ENCODE peak calls at places on chromosomes 3 and 15, in seven cellular contexts. Q is A673, F is cardiac fibroblast, V is dorsolateral prefrontal cortex, I is GM12865, H is PC-3, M is IMR-90. Y is an unnamed sample.

GRCh38 chr3:87798567-87798947 is 260.2 kb downstream of the CGGBP1 start:
- DNase-seq in V (no peak), H (peak), F (no peak), M (no peak), I (no peak), Q (peak), Y (no peak)

GRCh38 chr3:121064121-121064520 is 156.1 kb downstream of the STXBP5L start:
- DNase-seq in F (no peak), Q (no peak), V (no peak), I (peak), H (peak), M (no peak), Y (no peak)

GRCh38 chr15:60679256-60679655 is 200.3 kb upstream of the ICE2 start:
- DNase-seq in F (no peak), V (no peak), I (no peak), H (no peak), Q (no peak), M (peak), Y (no peak)

GRCh38 chr15:88174571-88174970 is 82.0 kb downstream of the NTRK3 start:
- DNase-seq in F (no peak), M (no peak), I (no peak), H (no peak), V (no peak), Q (no peak), Y (no peak)

GRCh38 chr3:170918715-170919114 is 10.3 kb upstream of the EIF5A2 start:
- DNase-seq in H (no peak), M (no peak), F (no peak), I (no peak), V (no peak), Q (no peak), Y (no peak)

GRCh38 chr3:125115640-125116039 is 59.8 kb upstream of the HEG1 start:
- DNase-seq in F (peak), I (no peak), M (peak), V (no peak), Q (no peak), H (no peak), Y (no peak)

GRCh38 chr3:45583021-45583851 is 11.3 kb upstream of the LIMD1 start:
- DNase-seq in V (peak), Q (no peak), M (no peak), H (no peak), F (peak), I (no peak), Y (no peak)

GRCh38 chr15:79091204-79091867 is 756 bp upstream of the RASGRF1 start:
- DNase-seq in Q (peak), V (peak), H (no peak), F (peak), I (peak), M (peak), Y (no peak)

GRCh38 chr15:98914626-98915025 is 93.0 kb downstream of the PGPEP1L start:
- DNase-seq in H (peak), V (no peak), M (peak), I (no peak), F (peak), Q (no peak), Y (no peak)

GRCh38 chr3:49462222-49462621 is 7.8 kb upstream of the DAG1 start:
- DNase-seq in H (peak), I (no peak), F (no peak), M (peak), Q (no peak), V (no peak), Y (no peak)

GRCh38 chr3:155585384-155585783 is 159.5 kb downstream of the PLCH1 start:
- DNase-seq in M (no peak), Q (no peak), V (no peak), H (peak), F (no peak), I (no peak), Y (no peak)

GRCh38 chr3:138941259-138941885 is 5.6 kb downstream of the FOXL2 start:
- DNase-seq in H (peak), V (no peak), Q (peak), I (peak), F (peak), M (peak), Y (peak)

GRCh38 chr15:44550256-44550655 is 13.3 kb downstream of the EIF3J start:
- DNase-seq in Q (peak), V (no peak), M (peak), F (peak), H (peak), I (no peak), Y (peak)

GRCh38 chr3:50340404-50341329 is at the start of gene RASSF1:
- DNase-seq in I (peak), H (no peak), F (peak), V (no peak), Q (no peak), M (no peak), Y (no peak)

GRCh38 chr3:195908439-195909293 is at the start of gene TNK2:
- DNase-seq in Q (no peak), F (no peak), M (no peak), H (peak), V (no peak), I (peak), Y (no peak)

GRCh38 chr15:38846351-38846750 is 281.7 kb upstream of the RASGRP1 start:
- DNase-seq in V (no peak), Q (no peak), H (no peak), I (no peak), F (no peak), M (peak), Y (no peak)

GRCh38 chr3:155744091-155744625 is 713 bp downstream of the PLCH1 start:
- DNase-seq in H (peak), Q (peak), F (peak), V (peak), M (peak), I (peak), Y (no peak)

GRCh38 chr3:143608966-143609365 is 239.3 kb downstream of the SLC9A9 start:
- DNase-seq in F (peak), Q (no peak), V (no peak), H (no peak), I (no peak), M (peak), Y (no peak)

GRCh38 chr15:38843736-38844590 is 279.3 kb upstream of the RASGRP1 start:
- DNase-seq in I (peak), Q (no peak), F (peak), M (peak), H (no peak), V (no peak), Y (no peak)

GRCh38 chr3:114121996-114122709 is 56.7 kb downstream of the DRD3 start:
- DNase-seq in M (peak), V (no peak), I (no peak), Q (no peak), F (peak), H (peak), Y (no peak)

GRCh38 chr3:77320514-77320913 is 280.6 kb downstream of the ROBO2 start:
- DNase-seq in F (peak), Q (peak), V (no peak), M (peak), I (peak), H (peak), Y (peak)

GRCh38 chr15:62164500-62165028 is 521 bp downstream of the C2CD4B start:
- DNase-seq in V (no peak), Q (peak), F (peak), H (no peak), I (peak), M (no peak), Y (no peak)

GRCh38 chr15:98778263-98778959 is 130.1 kb downstream of the IGF1R start:
- DNase-seq in M (no peak), H (no peak), F (no peak), I (no peak), V (no peak), Q (no peak), Y (no peak)

GRCh38 chr15:65421360-65422215 is 1.2 kb downstream of the IGDCC4 start:
- DNase-seq in V (no peak), M (peak), F (peak), Q (peak), H (peak), I (peak), Y (no peak)

GRCh38 chr3:33636125-33636855 is 81.8 kb downstream of the CLASP2 start:
- DNase-seq in M (peak), V (no peak), I (peak), Q (peak), H (peak), F (peak), Y (no peak)

GRCh38 chr3:90015688-90016356 is 908.4 kb downstream of the EPHA3 start:
- DNase-seq in V (no peak), F (peak), M (peak), Q (peak), H (peak), I (no peak), Y (no peak)

GRCh38 chr3:194092770-194093336 is 43.1 kb upstream of the HES1 start:
- DNase-seq in F (no peak), H (no peak), M (no peak), V (no peak), I (no peak), Q (no peak), Y (no peak)

GRCh38 chr15:62253294-62253693 is 88.2 kb upstream of the C2CD4B start:
- DNase-seq in M (no peak), V (no peak), I (no peak), Q (no peak), F (peak), H (no peak), Y (no peak)

DNA sequence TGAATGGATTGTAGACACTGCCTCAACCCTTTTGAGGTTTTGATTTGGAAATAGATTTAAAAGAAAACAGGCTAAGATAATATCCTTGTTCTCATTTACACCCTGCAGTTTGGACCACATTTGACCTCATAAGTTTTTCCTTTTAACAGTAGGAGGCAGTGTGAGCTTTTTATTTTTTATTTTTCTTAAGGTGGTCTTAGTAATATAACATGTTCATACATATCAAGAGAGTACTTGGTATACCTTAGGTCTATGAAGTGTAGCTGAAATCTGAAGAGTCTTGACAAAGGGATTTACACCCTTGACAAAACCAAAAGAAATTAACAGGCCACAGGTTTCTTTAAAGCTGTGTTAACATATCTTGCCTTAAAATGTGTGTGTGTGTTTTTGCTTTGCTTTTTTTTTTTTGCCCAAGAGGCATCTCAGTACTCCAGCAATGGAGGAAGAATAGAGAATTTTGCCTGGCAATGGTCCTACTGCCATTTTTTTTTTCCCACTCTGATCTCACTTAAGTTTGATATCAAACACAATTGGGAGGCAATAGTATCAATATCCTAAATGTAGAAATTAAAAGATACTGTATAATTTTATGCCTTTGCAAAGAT is 3.3 kb downstream of the RAP2B start:
- DNase-seq in I (peak), F (peak), Q (peak), V (no peak), M (peak), H (peak), Y (no peak)
- TF ChIP-seq CTCF in I (peak), F (peak), Q (peak), V (no peak), M (peak), H (peak), Y (no peak)

GRCh38 chr15:40238927-40239591 is at the start of gene PAK6:
- DNase-seq in I (peak), Q (peak), F (peak), H (peak), M (peak), V (no peak), Y (no peak)

GRCh38 chr15:40239671-40240618 is 1.1 kb downstream of the PAK6 start:
- DNase-seq in M (no peak), V (no peak), Q (no peak), I (no peak), F (no peak), H (peak), Y (no peak)

GRCh38 chr15:40241305-40242215 is 2.7 kb downstream of the PAK6 start:
- DNase-seq in H (no peak), V (no peak), I (no peak), F (no peak), M (no peak), Q (no peak), Y (no peak)

GRCh38 chr15:40240619-40241304 is 1.9 kb downstream of the PAK6 start:
- DNase-seq in V (no peak), H (peak), F (no peak), I (no peak), Q (no peak), M (no peak), Y (no peak)

GRCh38 chr15:40238481-40238926 is 359 bp upstream of the PAK6 start:
- DNase-seq in M (no peak), Q (no peak), V (no peak), H (no peak), I (no peak), F (no peak), Y (no peak)
- H3K4me3 ChIP-seq in M (no peak), Q (peak), V (peak), H (peak), I (no peak), F (no peak), Y (no peak)

GRCh38 chr3:79846148-79846933 is 78.5 kb upstream of the ROBO1 start:
- DNase-seq in H (no peak), I (peak), Q (peak), V (no peak), F (no peak), M (no peak), Y (no peak)
- TF ChIP-seq CTCF in H (peak), I (peak), Q (peak), V (peak), F (no peak), M (peak), Y (peak)

GRCh38 chr3:185656321-185656840 is 70.3 kb downstream of the SENP2 start:
- DNase-seq in Q (no peak), F (peak), V (no peak), M (peak), H (peak), I (no peak), Y (no peak)

GRCh38 chr3:185657211-185657610 is 71.1 kb downstream of the SENP2 start:
- DNase-seq in I (no peak), H (no peak), V (no peak), M (no peak), Q (no peak), F (no peak), Y (no peak)

GRCh38 chr3:185654758-185655145 is 68.7 kb downstream of the SENP2 start:
- DNase-seq in M (no peak), I (no peak), H (no peak), F (no peak), Q (no peak), V (no peak), Y (no peak)

GRCh38 chr3:185653949-185654757 is 68.1 kb downstream of the SENP2 start:
- DNase-seq in V (no peak), M (no peak), F (no peak), H (no peak), Q (no peak), I (no peak), Y (no peak)

DNA sequence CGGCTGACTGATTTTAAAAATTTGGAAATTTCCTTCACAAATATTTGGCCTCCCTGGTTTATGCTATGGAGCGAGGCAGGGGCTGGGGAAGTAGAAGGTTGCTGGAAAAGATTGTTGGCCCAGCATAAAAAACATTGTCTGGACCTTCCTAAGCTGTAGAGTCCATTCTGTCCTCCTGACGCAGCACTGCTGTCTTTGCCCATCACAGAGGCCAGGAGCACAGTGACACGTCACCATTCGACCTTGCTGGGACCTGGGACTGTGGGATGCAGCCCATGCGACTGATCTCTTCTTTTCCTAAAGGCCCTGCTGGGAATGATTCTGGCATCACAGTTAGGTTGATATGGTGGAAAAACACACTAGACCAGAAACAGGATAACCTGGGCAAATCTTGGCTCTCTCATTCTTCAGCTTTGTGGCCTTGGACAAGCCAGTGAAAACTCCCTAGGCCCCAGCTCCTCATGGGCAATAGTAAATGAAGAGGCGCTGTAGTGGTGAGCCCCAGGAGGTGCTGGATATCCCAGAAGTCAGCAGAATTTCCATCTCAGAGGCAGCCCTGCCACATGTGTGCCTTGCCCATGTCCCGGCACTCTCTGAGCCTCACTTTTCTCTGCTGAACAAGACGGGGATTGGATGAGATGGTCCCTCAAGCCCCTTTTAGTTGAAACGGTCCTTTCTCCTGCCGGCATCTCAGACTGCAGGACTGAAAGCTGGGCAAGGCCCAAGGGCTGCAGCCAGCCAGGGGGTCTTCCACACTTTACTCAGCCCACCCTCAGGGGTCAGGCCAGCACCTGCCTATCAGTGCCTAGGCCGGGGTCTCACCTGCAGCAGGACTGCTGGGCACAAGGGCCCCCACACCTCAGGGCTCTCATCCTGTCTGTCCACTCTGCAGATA is 69.6 kb downstream of the SENP2 start:
- DNase-seq in I (no peak), F (no peak), V (no peak), H (no peak), M (no peak), Q (no peak), Y (no peak)
- H3K4me3 ChIP-seq in I (no peak), F (no peak), V (no peak), H (no peak), M (no peak), Q (no peak), Y (no peak)

GRCh38 chr3:64975138-64975537 is 287.3 kb upstream of the ADAMTS9 start:
- DNase-seq in M (no peak), I (no peak), V (no peak), H (no peak), F (peak), Q (no peak), Y (no peak)

GRCh38 chr3:64972793-64973192 is 285.0 kb upstream of the ADAMTS9 start:
- DNase-seq in M (peak), Q (no peak), H (no peak), V (no peak), F (peak), I (no peak), Y (no peak)

GRCh38 chr3:64974401-64974800 is 286.6 kb upstream of the ADAMTS9 start:
- DNase-seq in F (no peak), I (no peak), Q (no peak), H (no peak), V (no peak), M (no peak), Y (no peak)

GRCh38 chr3:64971584-64971983 is 283.8 kb upstream of the ADAMTS9 start:
- DNase-seq in Q (no peak), F (no peak), M (no peak), H (no peak), V (no peak), I (no peak), Y (no peak)

DNA sequence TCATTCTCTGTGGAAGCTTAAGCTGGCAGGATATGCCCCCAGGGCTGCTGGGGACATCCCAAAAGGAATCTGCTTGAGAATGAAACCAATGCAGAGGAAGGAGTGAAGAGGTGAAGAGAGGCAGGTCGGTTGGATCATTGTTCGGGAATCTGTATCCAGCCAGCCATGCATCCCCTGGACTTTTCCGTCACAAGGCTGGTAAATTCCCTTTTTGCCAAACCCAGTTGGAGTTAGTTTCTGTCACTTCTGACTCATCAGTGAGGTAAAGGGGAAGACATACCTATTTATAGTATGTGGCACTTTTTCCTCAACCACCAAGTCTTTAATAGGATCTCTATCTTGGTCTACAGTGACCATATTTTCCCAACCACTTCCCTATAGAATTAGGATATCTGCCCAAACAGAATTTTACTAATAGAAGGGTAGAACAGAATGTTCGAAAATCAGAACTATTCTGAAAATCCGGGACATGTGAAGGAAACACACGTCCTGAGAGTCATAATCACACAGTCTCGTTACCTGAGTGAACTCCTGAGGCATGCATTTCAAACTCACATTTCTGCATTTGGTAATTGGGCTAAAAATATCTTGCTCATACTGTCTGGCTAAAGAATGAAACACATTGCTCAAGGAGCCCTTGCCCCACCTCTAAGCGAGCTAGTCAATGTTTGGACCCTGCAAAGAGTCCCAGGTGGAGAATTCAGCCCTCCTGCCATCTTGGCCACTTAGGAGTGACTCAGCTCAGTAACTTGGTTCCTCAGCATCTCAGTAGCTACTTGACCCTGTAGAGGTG is 289.7 kb upstream of the ADAMTS9 start:
- DNase-seq in H (peak), F (peak), V (no peak), I (no peak), Q (no peak), M (peak), Y (no peak)
- TF ChIP-seq CTCF in H (no peak), F (no peak), V (no peak), I (no peak), Q (no peak), M (no peak), Y (no peak)

GRCh38 chr15:75207618-75208500 is 6.2 kb downstream of the C15orf39 start:
- DNase-seq in I (no peak), Q (no peak), M (no peak), V (no peak), F (no peak), H (no peak), Y (no peak)

GRCh38 chr15:75205064-75205395 is 3.3 kb downstream of the C15orf39 start:
- DNase-seq in F (no peak), M (no peak), I (no peak), H (no peak), Q (no peak), V (no peak), Y (no peak)

GRCh38 chr15:75204340-75205063 is 2.8 kb downstream of the C15orf39 start:
- DNase-seq in V (peak), I (peak), Q (peak), H (peak), M (peak), F (peak), Y (peak)

GRCh38 chr15:75206803-75207617 is 5.3 kb downstream of the C15orf39 start:
- DNase-seq in V (no peak), M (no peak), I (no peak), Q (no peak), H (no peak), F (no peak), Y (no peak)

GRCh38 chr15:75206006-75206405 is 4.3 kb downstream of the C15orf39 start:
- DNase-seq in V (no peak), H (no peak), M (no peak), F (no peak), Q (no peak), I (no peak), Y (no peak)
- H3K4me3 ChIP-seq in V (no peak), H (no peak), M (no peak), F (no peak), Q (no peak), I (no peak), Y (no peak)

Y was measured in LNCaP clone FGC.